ENCODE peak calls at places on chromosomes 13 and 19, in four cellular contexts. A is myocyte, H is NCI-H774, E is LoVo. M is an unnamed sample.

GRCh38 chr13:37068962-37069361 is 9.5 kb upstream of the SUPT20H start:
- DNase-seq in H (no peak), E (no peak), A (no peak), M (no peak)

GRCh38 chr19:14081797-14082674 is 3.5 kb downstream of the C19orf67 start:
- DNase-seq in E (no peak), H (no peak), A (peak; percentile 81), M (peak; percentile 88)

GRCh38 chr19:6743071-6743470 is 3.6 kb downstream of the TRIP10 start:
- DNase-seq in H (no peak), E (no peak), A (no peak), M (peak; percentile 59)

GRCh38 chr13:24180743-24181384 is 20.3 kb downstream of the SPATA13 start:
- DNase-seq in A (no peak), E (no peak), H (no peak), M (no peak)

GRCh38 chr13:71619096-71619495 is 247.9 kb downstream of the DACH1 start:
- DNase-seq in A (no peak), H (no peak), E (no peak), M (no peak)

GRCh38 chr13:23325191-23325590 is 108.3 kb downstream of the SACS start:
- DNase-seq in E (no peak), A (no peak), H (no peak), M (no peak)

GRCh38 chr19:53908106-53908932 is 759 bp upstream of the CACNG7 start:
- DNase-seq in H (no peak), A (peak; percentile 13), E (no peak), M (no peak)

GRCh38 chr19:800360-801029 is 3.2 kb downstream of the PTBP1 start:
- DNase-seq in A (peak; percentile 29), H (no peak), E (no peak), M (no peak)

GRCh38 chr19:4800591-4801081 is 9.1 kb downstream of the FEM1A start:
- DNase-seq in H (no peak), E (no peak), A (no peak), M (peak; percentile 79)

GRCh38 chr13:112624602-112625430 is 36.9 kb upstream of the TUBGCP3 start:
- DNase-seq in A (no peak), E (no peak), H (no peak), M (no peak)

GRCh38 chr13:109211616-109212015 is 574.8 kb downstream of the IRS2 start:
- DNase-seq in E (no peak), A (no peak), H (no peak), M (no peak)

GRCh38 chr19:51511353-51511752 is 9.8 kb upstream of the SIGLEC12 start:
- DNase-seq in H (no peak), A (peak; percentile 9), E (no peak), M (no peak)

GRCh38 chr19:7679017-7679720 is 1.5 kb upstream of the TRAPPC5 start:
- DNase-seq in H (no peak), E (no peak), A (no peak), M (no peak)